ENCODE peak calls at places on chromosomes 3 and 15, in five cellular contexts. Q, G, X, B and V are unnamed samples.

GRCh38 chr3:115651089-115651488 is 27.8 kb downstream of the GAP43 start:
- DNase-seq in B (no peak), X (no peak), G (no peak), Q (no peak), V (peak; percentile 24)

GRCh38 chr3:47225310-47225906 is 57.2 kb downstream of the KIF9 start:
- DNase-seq in Q (no peak), X (no peak), B (no peak), G (peak; percentile 56), V (peak; percentile 86)

GRCh38 chr3:189563841-189564563 is 67.2 kb upstream of the TP63 start:
- DNase-seq in Q (no peak), B (no peak), G (peak; percentile 78), X (no peak), V (peak; percentile 88)

GRCh38 chr3:42960282-42960681 is 18.8 kb upstream of the GASK1A start:
- DNase-seq in G (peak; percentile 4), X (no peak), Q (no peak), B (no peak), V (no peak)

GRCh38 chr3:191246628-191247027 is 47.6 kb downstream of the OSTN start:
- DNase-seq in Q (no peak), X (no peak), B (no peak), G (peak; percentile 83), V (no peak)

GRCh38 chr15:59180946-59181345 is 25.7 kb upstream of the LDHAL6B start:
- DNase-seq in Q (no peak), X (no peak), B (no peak), G (peak; percentile 71), V (no peak)

GRCh38 chr15:101307048-101307896 is 12.2 kb upstream of the SNRPA1 start:
- DNase-seq in X (no peak), B (no peak), G (no peak), Q (no peak), V (no peak)

GRCh38 chr3:57864853-57865252 is 108.7 kb downstream of the SLMAP start:
- DNase-seq in G (peak; percentile 45), Q (no peak), B (no peak), X (no peak), V (no peak)

GRCh38 chr3:50050361-50050760 is 38.4 kb upstream of the RBM5 start:
- DNase-seq in Q (no peak), B (no peak), G (peak; percentile 83), X (no peak), V (no peak)

GRCh38 chr3:64617610-64618009 is 70.2 kb downstream of the ADAMTS9 start:
- DNase-seq in X (no peak), G (no peak), B (no peak), Q (no peak), V (no peak)

GRCh38 chr15:20280933-20281463 is 260.6 kb downstream of the GOLGA6L6 start:
- DNase-seq in Q (no peak), G (no peak), X (no peak), B (no peak), V (no peak)

GRCh38 chr15:84982301-84982920 is 755 bp downstream of the PDE8A start:
- DNase-seq in X (peak; percentile 18), Q (peak; percentile 60), B (peak; percentile 14), G (peak; percentile 18), V (peak; percentile 64)

GRCh38 chr15:74399511-74400312 is 32.3 kb upstream of the CYP11A1 start:
- DNase-seq in X (no peak), Q (no peak), G (peak; percentile 89), B (no peak), V (peak; percentile 89)

GRCh38 chr15:71449363-71449762 is 334.1 kb downstream of the THSD4 start:
- DNase-seq in X (no peak), B (no peak), G (no peak), Q (no peak), V (no peak)

GRCh38 chr3:183265157-183265642 is 12.1 kb downstream of the B3GNT5 start:
- DNase-seq in X (no peak), G (no peak), B (no peak), Q (peak; percentile 57), V (no peak)
- H3K4me3 ChIP-seq in X (no peak overlapping the region), G (no peak overlapping the region), B (no peak overlapping the region), Q (no peak overlapping the region), V (no peak overlapping the region)

DNA sequence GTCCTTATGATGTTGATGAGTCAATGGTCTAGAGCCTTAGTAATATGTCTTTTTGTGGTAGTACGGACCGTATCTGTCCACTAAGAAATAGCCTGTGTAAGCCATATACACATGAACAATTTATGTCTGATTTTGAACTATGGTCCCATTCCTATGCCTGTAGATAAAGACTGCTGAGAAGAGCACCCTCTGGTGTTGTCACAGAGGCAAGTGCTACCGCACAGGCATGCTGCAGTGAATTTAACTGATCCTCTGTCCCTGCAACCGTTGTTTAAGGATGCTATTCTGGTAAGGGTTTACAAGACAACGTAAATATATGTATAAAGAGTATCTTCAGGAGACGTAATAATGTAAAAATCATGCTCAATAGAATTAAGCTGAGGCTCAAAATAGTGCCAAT is 170.7 kb downstream of the UBE3A start:
- DNase-seq in X (no peak), Q (no peak), B (no peak), G (no peak), V (no peak)
- TF ChIP-seq CTCF in X (no peak), Q (no peak), B (peak; percentile 31), G (no peak), V (no peak)

GRCh38 chr3:49005998-49006397 is 1.2 kb upstream of the WDR6 start:
- DNase-seq in B (no peak), Q (no peak), X (no peak), G (no peak), V (no peak)
- H3K4me3 ChIP-seq in B (peak overlapping the region; percentile 71), Q (no peak overlapping the region), X (no peak overlapping the region), G (no peak overlapping the region), V (peak overlapping the region; percentile 92)

GRCh38 chr15:43702174-43702573 is 8.5 kb downstream of the CKMT1A start:
- DNase-seq in Q (no peak), X (no peak), B (no peak), G (no peak), V (no peak)
- TF ChIP-seq CTCF in Q (no peak), X (no peak), B (no peak), G (no peak), V (no peak)

DNA sequence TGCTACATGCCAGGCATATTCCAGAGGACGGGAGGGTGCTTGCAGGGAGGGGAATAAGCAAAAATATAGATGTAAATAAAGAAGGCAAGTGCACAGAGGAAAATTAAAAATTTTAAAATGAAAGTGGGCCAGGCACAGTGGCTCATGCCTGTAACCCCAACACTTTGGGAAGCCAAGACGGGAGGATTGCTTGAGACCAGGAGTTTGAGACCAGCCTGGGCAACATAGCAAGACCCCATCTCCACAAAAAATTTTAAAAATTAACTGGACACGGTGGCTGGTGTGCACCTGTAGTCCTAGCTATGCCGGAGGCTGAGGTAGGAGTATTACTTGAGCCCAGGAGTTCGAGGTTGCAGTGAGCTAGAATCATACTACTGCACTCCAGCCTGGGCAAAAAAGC is 22.4 kb downstream of the ZBTB38 start:
- DNase-seq in B (no peak), G (no peak), X (no peak), Q (no peak), V (no peak)
- H3K4me3 ChIP-seq in B (no peak overlapping the region), G (no peak overlapping the region), X (no peak overlapping the region), Q (no peak overlapping the region), V (peak overlapping the region; percentile 81)